ENCODE peak calls at places on chromosome 16, in nine cellular contexts. O, I, V, H, B, U, C, T and R are unnamed samples. For H3K9me3, the result is how much of the 10 kb centered on the place peaks cover.

GRCh38 chr16:86343111-86343642 is 167.2 kb upstream of the FOXF1 start:
- DNase-seq in O (no peak), I (no peak), V (no peak), H (no peak), B (peak), U (no peak), C (peak), T (peak), R (no peak)

GRCh38 chr16:1057252-1057932 is 15.2 kb upstream of the SSTR5 start:
- DNase-seq in O (no peak), I (no peak), V (no peak), H (no peak), B (no peak), U (peak), C (no peak), T (peak), R (peak)

GRCh38 chr16:31221357-31222160 is 4.6 kb upstream of the PYDC1 start:
- DNase-seq in O (no peak), I (no peak), V (no peak), H (no peak), B (no peak), U (no peak), C (no peak), T (no peak), R (no peak)

GRCh38 chr16:74726736-74727135 is 26.1 kb upstream of the MLKL start:
- DNase-seq in O (no peak), I (no peak), V (no peak), H (no peak), B (no peak), U (peak), C (no peak), T (peak), R (no peak)

GRCh38 chr16:85162478-85163277 is 50.4 kb upstream of the CIBAR2 start:
- DNase-seq in O (no peak), I (no peak), V (peak), H (no peak), B (peak), U (no peak), C (peak), T (peak), R (no peak)

GRCh38 chr16:87407511-87408112 is 15.5 kb downstream of the MAP1LC3B start:
- DNase-seq in O (peak), I (peak), V (peak), H (peak), B (peak), U (no peak), C (peak), T (peak), R (peak)

GRCh38 chr16:4410335-4411075 is 5.9 kb downstream of the CORO7 start:
- DNase-seq in O (no peak), I (peak), V (no peak), H (no peak), B (no peak), U (no peak), C (no peak), T (peak), R (no peak)

GRCh38 chr16:79451196-79451816 is 149.2 kb downstream of the MAF start:
- DNase-seq in O (no peak), I (no peak), V (no peak), H (no peak), B (no peak), U (no peak), C (no peak), T (no peak), R (no peak)

GRCh38 chr16:83315271-83315670 is 492.5 kb upstream of the HSBP1 start:
- DNase-seq in O (no peak), I (no peak), V (no peak), H (no peak), B (no peak), U (no peak), C (no peak), T (no peak), R (no peak)

GRCh38 chr16:2530629-2531318 is 434 bp downstream of the CEMP1 start:
- DNase-seq in O (no peak), I (no peak), V (peak), H (peak), B (no peak), U (peak), C (no peak), T (no peak), R (no peak)

GRCh38 chr16:78584213-78584860 is 484.9 kb downstream of the WWOX start:
- DNase-seq in O (no peak), I (no peak), V (no peak), H (no peak), B (no peak), U (no peak), C (no peak), T (no peak), R (no peak)

GRCh38 chr16:52203096-52203495 is 343.8 kb downstream of the TOX3 start:
- DNase-seq in O (no peak), I (no peak), V (no peak), H (no peak), B (no peak), U (no peak), C (no peak), T (no peak), R (no peak)

GRCh38 chr16:67540756-67541155 is 12.1 kb downstream of the RIPOR1 start:
- DNase-seq in O (no peak), I (no peak), V (no peak), H (no peak), B (no peak), U (no peak), C (no peak), T (no peak), R (no peak)

GRCh38 chr16:67349172-67349571 is 22.6 kb downstream of the LRRC36 start:
- DNase-seq in O (peak), I (no peak), V (no peak), H (no peak), B (no peak), U (no peak), C (no peak), T (no peak), R (no peak)

GRCh38 chr16:48067388-48067787 is 88.4 kb downstream of the ABCC12 start:
- DNase-seq in O (no peak), I (no peak), V (no peak), H (no peak), B (no peak), U (no peak), C (no peak), T (no peak), R (no peak)

GRCh38 chr16:82368041-82368440 is 198.0 kb upstream of the MPHOSPH6 start:
- DNase-seq in O (peak), I (no peak), V (no peak), H (no peak), B (no peak), U (peak), C (peak), T (no peak), R (no peak)

GRCh38 chr16:17364319-17365210 is 106.2 kb downstream of the XYLT1 start:
- DNase-seq in O (no peak), I (no peak), V (no peak), H (no peak), B (no peak), U (no peak), C (no peak), T (no peak), R (peak)

GRCh38 chr16:49021136-49021535 is 260.5 kb downstream of the CBLN1 start:
- DNase-seq in O (no peak), I (no peak), V (no peak), H (no peak), B (no peak), U (no peak), C (no peak), T (no peak), R (no peak)

GRCh38 chr16:621526-622105 is 9.2 kb upstream of the WFIKKN1 start:
- DNase-seq in O (no peak), I (no peak), V (peak), H (no peak), B (no peak), U (no peak), C (no peak), T (no peak), R (no peak)

GRCh38 chr16:81908466-81909230 is 102.6 kb downstream of the SDR42E1 start:
- DNase-seq in O (no peak), I (no peak), V (no peak), H (no peak), B (no peak), U (no peak), C (no peak), T (no peak), R (no peak)

GRCh38 chr16:53041196-53041977 is 11.3 kb downstream of the CHD9NB start:
- DNase-seq in O (no peak), I (no peak), V (no peak), H (no peak), B (peak), U (peak), C (peak), T (peak), R (no peak)

GRCh38 chr16:30958164-30959083 is 870 bp downstream of the SETD1A start:
- DNase-seq in O (peak), I (peak), V (no peak), H (peak), B (no peak), U (peak), C (peak), T (peak), R (no peak)

GRCh38 chr16:27402569-27402963 is 592 bp downstream of the IL21R start:
- DNase-seq in O (no peak), I (no peak), V (no peak), H (no peak), B (peak), U (no peak), C (no peak), T (no peak), R (no peak)

GRCh38 chr16:85164838-85165516 is 52.7 kb upstream of the CIBAR2 start:
- DNase-seq in O (no peak), I (no peak), V (no peak), H (no peak), B (peak), U (no peak), C (no peak), T (no peak), R (no peak)

DNA sequence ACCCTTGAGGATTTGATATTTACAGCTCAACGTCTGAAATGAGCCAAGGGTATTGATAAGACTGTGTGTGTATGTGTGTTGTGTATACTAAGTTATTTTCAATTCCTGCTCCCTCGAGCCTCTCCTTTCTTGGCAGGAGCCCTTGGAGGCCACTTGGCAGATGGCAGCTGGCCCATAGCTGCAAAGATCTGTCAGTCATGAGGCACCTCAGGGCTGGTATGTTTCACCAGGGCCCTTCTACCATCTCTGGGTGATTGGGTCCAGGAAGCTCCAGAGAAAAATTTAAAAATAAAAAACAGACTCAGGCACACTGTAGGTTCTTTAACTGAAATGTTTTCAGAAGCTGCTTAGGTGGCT is 355.7 kb downstream of the HAPSTR1 start:
- DNase-seq in O (no peak), I (peak), V (no peak), H (peak), B (no peak), U (peak), C (peak), T (no peak), R (no peak)
- H3K27ac ChIP-seq in O (no peak), I (no peak), V (no peak), H (no peak), B (peak), U (peak), C (peak), T (no peak), R (no peak)

DNA sequence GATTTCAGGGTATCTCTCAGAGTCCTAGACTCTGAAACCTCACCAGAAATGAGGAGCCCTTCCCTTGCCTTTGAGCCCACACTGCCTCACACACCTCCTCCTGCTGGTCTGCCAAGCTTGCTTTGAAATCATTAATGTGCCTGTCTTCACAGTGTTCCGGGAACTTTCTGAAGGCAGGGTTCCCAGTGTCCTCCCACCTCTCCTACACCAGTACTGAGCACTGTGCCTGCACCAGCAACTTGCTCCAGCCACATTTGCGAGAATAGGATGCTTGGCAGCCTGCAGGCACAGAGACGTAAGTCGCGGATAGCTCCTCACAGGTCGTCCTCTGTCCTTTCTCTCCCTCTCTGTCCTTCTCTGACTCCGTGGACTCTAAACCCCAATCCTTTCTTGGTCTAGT is 408.4 kb upstream of the EEF2KMT start:
- DNase-seq in O (no peak), I (no peak), V (no peak), H (no peak), B (no peak), U (no peak), C (no peak), T (no peak), R (no peak)
- H3K9me3 ChIP-seq in O (under half), I (under half), V (under half), H (under half), B (under half), U (under half), C (under half), T (under half), R (under half)

DNA sequence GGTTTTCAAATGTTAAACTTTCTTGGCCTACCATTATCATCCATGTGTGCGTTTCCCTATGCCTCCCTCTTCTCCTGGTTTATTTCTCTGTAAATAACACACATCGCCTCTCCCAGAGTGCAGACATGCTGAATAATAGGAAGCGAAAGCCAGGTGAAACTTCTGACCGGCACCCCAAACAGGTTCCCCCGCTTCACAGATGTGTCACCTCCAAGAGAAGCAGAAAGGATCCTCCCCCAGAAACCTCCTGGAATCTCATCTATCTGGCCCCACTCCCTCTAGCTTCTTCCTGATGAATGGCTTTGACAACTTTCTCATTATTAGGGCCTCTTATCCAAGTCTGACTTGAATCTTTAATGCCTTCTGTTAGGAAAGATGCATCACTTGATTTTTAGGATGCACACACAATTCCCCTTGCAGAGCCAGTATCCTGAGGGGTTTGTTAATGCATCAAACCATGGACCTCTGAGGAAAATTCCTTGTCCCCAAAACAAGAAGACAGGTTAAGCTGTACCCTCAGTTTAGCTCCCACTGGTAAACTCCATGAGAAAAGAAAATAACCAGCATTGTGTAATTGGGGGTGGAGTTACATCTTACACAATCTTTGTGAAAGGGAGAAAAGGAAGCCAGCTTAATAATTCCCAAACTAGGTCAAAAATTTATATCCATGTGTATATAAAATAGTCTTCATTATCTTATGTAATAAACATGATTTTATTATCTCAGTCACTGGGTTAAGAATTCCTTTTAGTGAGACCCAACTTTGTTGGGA is 20.1 kb upstream of the HYDIN start:
- DNase-seq in O (no peak), I (no peak), V (no peak), H (no peak), B (no peak), U (no peak), C (no peak), T (no peak), R (no peak)
- TF ChIP-seq CTCF in O (no peak), I (no peak), V (no peak), H (no peak), B (no peak), U (no peak), C (no peak), T (no peak), R (no peak)

GRCh38 chr16:57701759-57702371 is 7.3 kb downstream of the DRC7 start:
- DNase-seq in O (no peak), I (no peak), V (no peak), H (no peak), B (no peak), U (no peak), C (no peak), T (no peak), R (no peak)
- H3K27ac ChIP-seq in O (no peak), I (no peak), V (no peak), H (no peak), B (no peak), U (peak), C (no peak), T (no peak), R (no peak)